ENCODE peak calls at places on chromosomes 7 and 10, in six cellular contexts. N is CD4-positive, alpha-beta T cell; Z is left ventricle myocardium inferior; I is Kasumi-1; P is GM23338; S is Peyer's patch. G is an unnamed sample.
A peak's percentile ranks its signal among the peaks of the same experiment; 100 is the strongest.

GRCh38 chr7:157565201-157565626 is 228.4 kb downstream of the DNAJB6 start:
- DNase-seq in N (no peak), Z (no peak), I (no peak), P (no peak), S (peak; percentile 20), G (peak; percentile 79)

GRCh38 chr10:81280497-81281479 is 594.2 kb upstream of the NRG3 start:
- DNase-seq in N (no peak), Z (no peak), I (no peak), P (no peak), S (no peak), G (no peak)

GRCh38 chr7:95205821-95206220 is 118.5 kb downstream of the PON1 start:
- DNase-seq in N (no peak), Z (no peak), I (no peak), P (no peak), S (no peak), G (peak; percentile 80)

GRCh38 chr7:90891529-90891928 is 295.4 kb downstream of the CDK14 start:
- DNase-seq in N (no peak), Z (no peak), I (no peak), P (no peak), S (no peak), G (no peak)

GRCh38 chr10:89224697-89225443 is 17.8 kb upstream of the CH25H start:
- DNase-seq in N (no peak), Z (peak; percentile 37), I (no peak), P (no peak), S (no peak), G (no peak)

GRCh38 chr7:41189866-41190265 is 513.0 kb downstream of the INHBA start:
- DNase-seq in N (no peak), Z (no peak), I (peak; percentile 43), P (no peak), S (no peak), G (peak; percentile 98)

GRCh38 chr7:44390701-44391100 is 65.3 kb upstream of the CAMK2B start:
- DNase-seq in N (no peak), Z (no peak), I (no peak), P (no peak), S (no peak), G (no peak)

GRCh38 chr10:97519342-97519741 is 20.6 kb downstream of the UBTD1 start:
- DNase-seq in N (no peak), Z (no peak), I (no peak), P (no peak), S (no peak), G (no peak)

GRCh38 chr10:97574374-97575100 is 2.0 kb downstream of the ANKRD2 start:
- DNase-seq in N (no peak), Z (peak; percentile 60), I (no peak), P (peak; percentile 58), S (peak; percentile 69), G (peak; percentile 99)

GRCh38 chr10:113069595-113069994 is 119.5 kb downstream of the TCF7L2 start:
- DNase-seq in N (no peak), Z (no peak), I (no peak), P (no peak), S (no peak), G (no peak)

GRCh38 chr10:31418481-31418880 is 99.5 kb downstream of the ZEB1 start:
- DNase-seq in N (no peak), Z (no peak), I (no peak), P (no peak), S (no peak), G (no peak)

GRCh38 chr10:72162978-72163377 is 52.8 kb upstream of the ANAPC16 start:
- DNase-seq in N (no peak), Z (no peak), I (peak; percentile 40), P (no peak), S (no peak), G (peak; percentile 90)

GRCh38 chr7:27793780-27794179 is 53.8 kb downstream of the TAX1BP1 start:
- DNase-seq in N (no peak), Z (no peak), I (no peak), P (no peak), S (no peak), G (peak; percentile 52)

G was measured in M059J.